ENCODE peak calls at places on chromosome 6, in eight cellular contexts. L is AG09319; B is NCI-H1092 treated with DMSO at 0.1 percent for 48 hours; Y is amniotic stem cell; U is stimulated activated CD4-positive, alpha-beta T cell treated with anti-CD3 and anti-CD28 coated beads, Interleukin-4, amount 100 ng/mL, for 48 hours; D is stimulated activated CD8-positive, alpha-beta memory T cell treated with anti-CD3 and anti-CD28 coated beads, Interleukin-7, amount 100 ng/mL, for 1 hour; T is Caki2; V is progenitor cell of endocrine pancreas. E is an unnamed sample.

GRCh38 chr6:106005013-106005412 is 81.1 kb upstream of the PRDM1 start:
- DNase-seq in B (no peak), L (no peak), D (no peak), U (no peak), T (no peak), Y (no peak), V (no peak), E (no peak)

GRCh38 chr6:35435075-35435837 is 16.9 kb upstream of the FANCE start:
- DNase-seq in B (no peak), T (no peak), V (no peak), L (no peak), Y (no peak), U (no peak), D (no peak), E (peak)

GRCh38 chr6:2872417-2873358 is 30.4 kb downstream of the SERPINB9 start:
- DNase-seq in U (no peak), V (no peak), B (no peak), D (no peak), T (no peak), L (no peak), Y (no peak), E (no peak)

GRCh38 chr6:35243386-35243958 is 16.1 kb upstream of the ZNF76 start:
- DNase-seq in L (no peak), Y (no peak), U (no peak), V (no peak), B (no peak), T (no peak), D (no peak), E (no peak)

GRCh38 chr6:27765028-27765427 is 147.2 kb downstream of the OR2B2 start:
- DNase-seq in U (no peak), Y (no peak), D (no peak), L (no peak), B (no peak), V (no peak), T (no peak), E (no peak)

GRCh38 chr6:3245216-3245615 is 13.5 kb upstream of the PSMG4 start:
- DNase-seq in V (no peak), B (no peak), L (no peak), D (no peak), T (no peak), U (no peak), Y (no peak), E (no peak)

GRCh38 chr6:107977283-107977682 is 19.3 kb upstream of the SEC63 start:
- DNase-seq in L (no peak), T (peak), V (no peak), B (peak), D (no peak), Y (peak), U (no peak), E (no peak)

GRCh38 chr6:109397020-109397419 is 14.8 kb upstream of the CD164 start:
- DNase-seq in T (no peak), B (peak), V (no peak), D (no peak), L (no peak), U (no peak), Y (no peak), E (peak)

GRCh38 chr6:3510178-3510577 is 53.3 kb upstream of the SLC22A23 start:
- DNase-seq in U (no peak), T (no peak), Y (no peak), B (no peak), D (no peak), L (no peak), V (no peak), E (no peak)

GRCh38 chr6:89122625-89123024 is 4.8 kb upstream of the SRSF12 start:
- DNase-seq in U (no peak), T (peak), L (no peak), Y (peak), V (no peak), B (peak), D (no peak), E (no peak)

GRCh38 chr6:112018619-112019416 is 35.1 kb upstream of the CCN6 start:
- DNase-seq in U (no peak), Y (no peak), T (no peak), D (no peak), L (no peak), V (no peak), B (peak), E (no peak)

GRCh38 chr6:44542401-44543116 is 155.1 kb downstream of the CDC5L start:
- DNase-seq in B (no peak), U (no peak), T (no peak), D (no peak), L (no peak), V (no peak), Y (no peak), E (no peak)

GRCh38 chr6:25498510-25498909 is 153.5 kb upstream of the SCGN start:
- DNase-seq in B (no peak), U (no peak), D (no peak), V (no peak), T (no peak), Y (no peak), L (no peak), E (no peak)

GRCh38 chr6:39876826-39877225 is 57.4 kb downstream of the MOCS1 start:
- DNase-seq in U (no peak), Y (no peak), V (no peak), L (no peak), T (no peak), D (no peak), B (no peak), E (no peak)

GRCh38 chr6:83853178-83853967 is at the start of gene RIPPLY2:
- DNase-seq in V (peak), Y (no peak), B (peak), T (no peak), U (no peak), D (no peak), L (no peak), E (no peak)

GRCh38 chr6:140011537-140011936 is 637.1 kb upstream of the CITED2 start:
- DNase-seq in D (no peak), V (no peak), Y (no peak), L (no peak), B (no peak), T (no peak), U (no peak), E (no peak)

GRCh38 chr6:107707346-107708270 is 116.5 kb downstream of the SCML4 start:
- DNase-seq in Y (no peak), D (no peak), L (no peak), V (no peak), U (no peak), B (no peak), T (no peak), E (no peak)

GRCh38 chr6:30500421-30501069 is 11.2 kb downstream of the HLA-E start:
- DNase-seq in D (no peak), U (no peak), B (no peak), V (no peak), T (no peak), Y (no peak), L (no peak), E (no peak)

GRCh38 chr6:27066381-27066780 is 181.1 kb upstream of the PRSS16 start:
- DNase-seq in Y (no peak), D (no peak), B (no peak), L (no peak), U (no peak), V (no peak), T (no peak), E (no peak)

GRCh38 chr6:154951400-154952200 is 43.5 kb upstream of the TIAM2 start:
- DNase-seq in L (no peak), D (no peak), U (no peak), B (no peak), V (no peak), Y (no peak), T (no peak), E (no peak)

E was measured in left colon.